ENCODE peak calls at places on chromosomes 4 and X, in ten cellular contexts. One of them, this sample, is unnamed.

GRCh38 chr4:15965325-15965724 is 2.4 kb upstream of the FGFBP2 start:
- DNase-seq in activated CD4-positive, alpha-beta T cell treated with anti-CD3 and anti-CD28 coated beads, Interleukin-2, amount 50 U/mL, for 24 hours: no peak
- DNase-seq in BJ: no peak
- DNase-seq in NCI-H69: no peak
- DNase-seq in stimulated activated CD8-positive, alpha-beta memory T cell treated with anti-CD3 and anti-CD28 coated beads, Interleukin-7, amount 100 ng/mL, for 24 hours: no peak
- DNase-seq in AML-193: no peak
- DNase-seq in SK-N-DZ: no peak
- DNase-seq in astrocyte of the spinal cord: no peak
- DNase-seq in aorta: no peak
- DNase-seq in activated T-helper 1 cell treated with anti-CD3 and anti-CD28 coated beads, Interleukin-12 subunit alpha, Interleukin-12 subunit beta, Interleukin-2, Interleukin-4 antibody, amounts not matched to agents 30 ng/mL and 10 ng/mL and 1 ng/mL, durations not matched to agents 14 hours and 24 hours and 36 hours: no peak
- DNase-seq in this sample: no peak

GRCh38 chr4:106914223-106914622 is 121.9 kb downstream of the DKK2 start:
- DNase-seq in activated CD4-positive, alpha-beta T cell treated with anti-CD3 and anti-CD28 coated beads, Interleukin-2, amount 50 U/mL, for 24 hours: no peak
- DNase-seq in BJ: no peak
- DNase-seq in NCI-H69: no peak
- DNase-seq in stimulated activated CD8-positive, alpha-beta memory T cell treated with anti-CD3 and anti-CD28 coated beads, Interleukin-7, amount 100 ng/mL, for 24 hours: no peak
- DNase-seq in AML-193: no peak
- DNase-seq in SK-N-DZ: no peak
- DNase-seq in astrocyte of the spinal cord: no peak
- DNase-seq in aorta: no peak
- DNase-seq in activated T-helper 1 cell treated with anti-CD3 and anti-CD28 coated beads, Interleukin-12 subunit alpha, Interleukin-12 subunit beta, Interleukin-2, Interleukin-4 antibody, amounts not matched to agents 30 ng/mL and 10 ng/mL and 1 ng/mL, durations not matched to agents 14 hours and 24 hours and 36 hours: no peak
- DNase-seq in this sample: no peak

GRCh38 chrX:133923113-133923512 is 62.3 kb downstream of the GPC3 start:
- DNase-seq in activated CD4-positive, alpha-beta T cell treated with anti-CD3 and anti-CD28 coated beads, Interleukin-2, amount 50 U/mL, for 24 hours: no peak
- DNase-seq in BJ: no peak
- DNase-seq in NCI-H69: no peak
- DNase-seq in stimulated activated CD8-positive, alpha-beta memory T cell treated with anti-CD3 and anti-CD28 coated beads, Interleukin-7, amount 100 ng/mL, for 24 hours: no peak
- DNase-seq in AML-193: no peak
- DNase-seq in SK-N-DZ: no peak
- DNase-seq in astrocyte of the spinal cord: no peak
- DNase-seq in aorta: no peak
- DNase-seq in activated T-helper 1 cell treated with anti-CD3 and anti-CD28 coated beads, Interleukin-12 subunit alpha, Interleukin-12 subunit beta, Interleukin-2, Interleukin-4 antibody, amounts not matched to agents 30 ng/mL and 10 ng/mL and 1 ng/mL, durations not matched to agents 14 hours and 24 hours and 36 hours: peak
- DNase-seq in this sample: no peak

GRCh38 chrX:48789366-48790220 is 3.2 kb downstream of the GATA1 start:
- DNase-seq in activated CD4-positive, alpha-beta T cell treated with anti-CD3 and anti-CD28 coated beads, Interleukin-2, amount 50 U/mL, for 24 hours: no peak
- DNase-seq in BJ: no peak
- DNase-seq in NCI-H69: no peak
- DNase-seq in stimulated activated CD8-positive, alpha-beta memory T cell treated with anti-CD3 and anti-CD28 coated beads, Interleukin-7, amount 100 ng/mL, for 24 hours: no peak
- DNase-seq in AML-193: no peak
- DNase-seq in SK-N-DZ: no peak
- DNase-seq in astrocyte of the spinal cord: no peak
- DNase-seq in aorta: no peak
- DNase-seq in activated T-helper 1 cell treated with anti-CD3 and anti-CD28 coated beads, Interleukin-12 subunit alpha, Interleukin-12 subunit beta, Interleukin-2, Interleukin-4 antibody, amounts not matched to agents 30 ng/mL and 10 ng/mL and 1 ng/mL, durations not matched to agents 14 hours and 24 hours and 36 hours: no peak
- DNase-seq in this sample: no peak

GRCh38 chrX:119887721-119888425 is 7.8 kb upstream of the AKAP14 start:
- DNase-seq in activated CD4-positive, alpha-beta T cell treated with anti-CD3 and anti-CD28 coated beads, Interleukin-2, amount 50 U/mL, for 24 hours: peak
- DNase-seq in BJ: no peak
- DNase-seq in NCI-H69: peak
- DNase-seq in stimulated activated CD8-positive, alpha-beta memory T cell treated with anti-CD3 and anti-CD28 coated beads, Interleukin-7, amount 100 ng/mL, for 24 hours: peak
- DNase-seq in AML-193: no peak
- DNase-seq in SK-N-DZ: peak
- DNase-seq in astrocyte of the spinal cord: peak
- DNase-seq in aorta: peak
- DNase-seq in activated T-helper 1 cell treated with anti-CD3 and anti-CD28 coated beads, Interleukin-12 subunit alpha, Interleukin-12 subunit beta, Interleukin-2, Interleukin-4 antibody, amounts not matched to agents 30 ng/mL and 10 ng/mL and 1 ng/mL, durations not matched to agents 14 hours and 24 hours and 36 hours: peak
- DNase-seq in this sample: no peak

GRCh38 chr4:38868055-38868965 is 704 bp downstream of the FAM114A1 start:
- DNase-seq in activated CD4-positive, alpha-beta T cell treated with anti-CD3 and anti-CD28 coated beads, Interleukin-2, amount 50 U/mL, for 24 hours: no peak
- DNase-seq in BJ: no peak
- DNase-seq in NCI-H69: no peak
- DNase-seq in stimulated activated CD8-positive, alpha-beta memory T cell treated with anti-CD3 and anti-CD28 coated beads, Interleukin-7, amount 100 ng/mL, for 24 hours: no peak
- DNase-seq in AML-193: no peak
- DNase-seq in SK-N-DZ: peak
- DNase-seq in astrocyte of the spinal cord: no peak
- DNase-seq in aorta: peak
- DNase-seq in activated T-helper 1 cell treated with anti-CD3 and anti-CD28 coated beads, Interleukin-12 subunit alpha, Interleukin-12 subunit beta, Interleukin-2, Interleukin-4 antibody, amounts not matched to agents 30 ng/mL and 10 ng/mL and 1 ng/mL, durations not matched to agents 14 hours and 24 hours and 36 hours: no peak
- DNase-seq in this sample: peak

GRCh38 chrX:115906276-115906675 is 264.3 kb upstream of the AGTR2 start:
- DNase-seq in activated CD4-positive, alpha-beta T cell treated with anti-CD3 and anti-CD28 coated beads, Interleukin-2, amount 50 U/mL, for 24 hours: no peak
- DNase-seq in BJ: no peak
- DNase-seq in NCI-H69: no peak
- DNase-seq in stimulated activated CD8-positive, alpha-beta memory T cell treated with anti-CD3 and anti-CD28 coated beads, Interleukin-7, amount 100 ng/mL, for 24 hours: no peak
- DNase-seq in AML-193: no peak
- DNase-seq in SK-N-DZ: no peak
- DNase-seq in astrocyte of the spinal cord: no peak
- DNase-seq in aorta: no peak
- DNase-seq in activated T-helper 1 cell treated with anti-CD3 and anti-CD28 coated beads, Interleukin-12 subunit alpha, Interleukin-12 subunit beta, Interleukin-2, Interleukin-4 antibody, amounts not matched to agents 30 ng/mL and 10 ng/mL and 1 ng/mL, durations not matched to agents 14 hours and 24 hours and 36 hours: no peak
- DNase-seq in this sample: no peak

GRCh38 chrX:131279197-131279596 is 9.9 kb downstream of the IGSF1 start:
- DNase-seq in activated CD4-positive, alpha-beta T cell treated with anti-CD3 and anti-CD28 coated beads, Interleukin-2, amount 50 U/mL, for 24 hours: no peak
- DNase-seq in BJ: no peak
- DNase-seq in NCI-H69: no peak
- DNase-seq in stimulated activated CD8-positive, alpha-beta memory T cell treated with anti-CD3 and anti-CD28 coated beads, Interleukin-7, amount 100 ng/mL, for 24 hours: no peak
- DNase-seq in AML-193: no peak
- DNase-seq in SK-N-DZ: no peak
- DNase-seq in astrocyte of the spinal cord: no peak
- DNase-seq in aorta: no peak
- DNase-seq in activated T-helper 1 cell treated with anti-CD3 and anti-CD28 coated beads, Interleukin-12 subunit alpha, Interleukin-12 subunit beta, Interleukin-2, Interleukin-4 antibody, amounts not matched to agents 30 ng/mL and 10 ng/mL and 1 ng/mL, durations not matched to agents 14 hours and 24 hours and 36 hours: no peak
- DNase-seq in this sample: no peak

GRCh38 chr4:40684404-40684803 is 54.7 kb upstream of the RBM47 start:
- DNase-seq in activated CD4-positive, alpha-beta T cell treated with anti-CD3 and anti-CD28 coated beads, Interleukin-2, amount 50 U/mL, for 24 hours: no peak
- DNase-seq in BJ: no peak
- DNase-seq in NCI-H69: no peak
- DNase-seq in stimulated activated CD8-positive, alpha-beta memory T cell treated with anti-CD3 and anti-CD28 coated beads, Interleukin-7, amount 100 ng/mL, for 24 hours: no peak
- DNase-seq in AML-193: no peak
- DNase-seq in SK-N-DZ: no peak
- DNase-seq in astrocyte of the spinal cord: no peak
- DNase-seq in aorta: no peak
- DNase-seq in activated T-helper 1 cell treated with anti-CD3 and anti-CD28 coated beads, Interleukin-12 subunit alpha, Interleukin-12 subunit beta, Interleukin-2, Interleukin-4 antibody, amounts not matched to agents 30 ng/mL and 10 ng/mL and 1 ng/mL, durations not matched to agents 14 hours and 24 hours and 36 hours: no peak
- DNase-seq in this sample: peak

GRCh38 chrX:70087857-70088256 is 25.6 kb downstream of the OTUD6A start:
- DNase-seq in activated CD4-positive, alpha-beta T cell treated with anti-CD3 and anti-CD28 coated beads, Interleukin-2, amount 50 U/mL, for 24 hours: no peak
- DNase-seq in BJ: no peak
- DNase-seq in NCI-H69: peak
- DNase-seq in stimulated activated CD8-positive, alpha-beta memory T cell treated with anti-CD3 and anti-CD28 coated beads, Interleukin-7, amount 100 ng/mL, for 24 hours: no peak
- DNase-seq in AML-193: no peak
- DNase-seq in SK-N-DZ: no peak
- DNase-seq in astrocyte of the spinal cord: no peak
- DNase-seq in aorta: no peak
- DNase-seq in activated T-helper 1 cell treated with anti-CD3 and anti-CD28 coated beads, Interleukin-12 subunit alpha, Interleukin-12 subunit beta, Interleukin-2, Interleukin-4 antibody, amounts not matched to agents 30 ng/mL and 10 ng/mL and 1 ng/mL, durations not matched to agents 14 hours and 24 hours and 36 hours: no peak
- DNase-seq in this sample: no peak

GRCh38 chr4:184884863-184885262 is 59.1 kb upstream of the ACSL1 start:
- DNase-seq in activated CD4-positive, alpha-beta T cell treated with anti-CD3 and anti-CD28 coated beads, Interleukin-2, amount 50 U/mL, for 24 hours: no peak
- DNase-seq in BJ: no peak
- DNase-seq in NCI-H69: no peak
- DNase-seq in stimulated activated CD8-positive, alpha-beta memory T cell treated with anti-CD3 and anti-CD28 coated beads, Interleukin-7, amount 100 ng/mL, for 24 hours: no peak
- DNase-seq in AML-193: no peak
- DNase-seq in SK-N-DZ: no peak
- DNase-seq in astrocyte of the spinal cord: no peak
- DNase-seq in aorta: no peak
- DNase-seq in activated T-helper 1 cell treated with anti-CD3 and anti-CD28 coated beads, Interleukin-12 subunit alpha, Interleukin-12 subunit beta, Interleukin-2, Interleukin-4 antibody, amounts not matched to agents 30 ng/mL and 10 ng/mL and 1 ng/mL, durations not matched to agents 14 hours and 24 hours and 36 hours: no peak
- DNase-seq in this sample: no peak

GRCh38 chrX:68375803-68376202 is 57.5 kb downstream of the OPHN1 start:
- DNase-seq in activated CD4-positive, alpha-beta T cell treated with anti-CD3 and anti-CD28 coated beads, Interleukin-2, amount 50 U/mL, for 24 hours: no peak
- DNase-seq in BJ: no peak
- DNase-seq in NCI-H69: no peak
- DNase-seq in stimulated activated CD8-positive, alpha-beta memory T cell treated with anti-CD3 and anti-CD28 coated beads, Interleukin-7, amount 100 ng/mL, for 24 hours: no peak
- DNase-seq in AML-193: no peak
- DNase-seq in SK-N-DZ: no peak
- DNase-seq in astrocyte of the spinal cord: no peak
- DNase-seq in aorta: no peak
- DNase-seq in activated T-helper 1 cell treated with anti-CD3 and anti-CD28 coated beads, Interleukin-12 subunit alpha, Interleukin-12 subunit beta, Interleukin-2, Interleukin-4 antibody, amounts not matched to agents 30 ng/mL and 10 ng/mL and 1 ng/mL, durations not matched to agents 14 hours and 24 hours and 36 hours: no peak
- DNase-seq in this sample: no peak

GRCh38 chrX:13495232-13495631 is 74.2 kb upstream of the EGFL6 start:
- DNase-seq in activated CD4-positive, alpha-beta T cell treated with anti-CD3 and anti-CD28 coated beads, Interleukin-2, amount 50 U/mL, for 24 hours: no peak
- DNase-seq in BJ: no peak
- DNase-seq in NCI-H69: peak
- DNase-seq in stimulated activated CD8-positive, alpha-beta memory T cell treated with anti-CD3 and anti-CD28 coated beads, Interleukin-7, amount 100 ng/mL, for 24 hours: no peak
- DNase-seq in AML-193: no peak
- DNase-seq in SK-N-DZ: no peak
- DNase-seq in astrocyte of the spinal cord: no peak
- DNase-seq in aorta: no peak
- DNase-seq in activated T-helper 1 cell treated with anti-CD3 and anti-CD28 coated beads, Interleukin-12 subunit alpha, Interleukin-12 subunit beta, Interleukin-2, Interleukin-4 antibody, amounts not matched to agents 30 ng/mL and 10 ng/mL and 1 ng/mL, durations not matched to agents 14 hours and 24 hours and 36 hours: no peak
- DNase-seq in this sample: no peak

GRCh38 chr4:80035336-80035735 is 37.7 kb downstream of the ANTXR2 start:
- DNase-seq in activated CD4-positive, alpha-beta T cell treated with anti-CD3 and anti-CD28 coated beads, Interleukin-2, amount 50 U/mL, for 24 hours: no peak
- DNase-seq in BJ: no peak
- DNase-seq in NCI-H69: peak
- DNase-seq in stimulated activated CD8-positive, alpha-beta memory T cell treated with anti-CD3 and anti-CD28 coated beads, Interleukin-7, amount 100 ng/mL, for 24 hours: no peak
- DNase-seq in AML-193: peak
- DNase-seq in SK-N-DZ: no peak
- DNase-seq in astrocyte of the spinal cord: no peak
- DNase-seq in aorta: no peak
- DNase-seq in activated T-helper 1 cell treated with anti-CD3 and anti-CD28 coated beads, Interleukin-12 subunit alpha, Interleukin-12 subunit beta, Interleukin-2, Interleukin-4 antibody, amounts not matched to agents 30 ng/mL and 10 ng/mL and 1 ng/mL, durations not matched to agents 14 hours and 24 hours and 36 hours: no peak
- DNase-seq in this sample: no peak

GRCh38 chr4:1360423-1361283 is 13.6 kb downstream of the UVSSA start:
- DNase-seq in activated CD4-positive, alpha-beta T cell treated with anti-CD3 and anti-CD28 coated beads, Interleukin-2, amount 50 U/mL, for 24 hours: no peak
- DNase-seq in BJ: no peak
- DNase-seq in NCI-H69: no peak
- DNase-seq in stimulated activated CD8-positive, alpha-beta memory T cell treated with anti-CD3 and anti-CD28 coated beads, Interleukin-7, amount 100 ng/mL, for 24 hours: no peak
- DNase-seq in AML-193: no peak
- DNase-seq in SK-N-DZ: no peak
- DNase-seq in astrocyte of the spinal cord: peak
- DNase-seq in aorta: no peak
- DNase-seq in activated T-helper 1 cell treated with anti-CD3 and anti-CD28 coated beads, Interleukin-12 subunit alpha, Interleukin-12 subunit beta, Interleukin-2, Interleukin-4 antibody, amounts not matched to agents 30 ng/mL and 10 ng/mL and 1 ng/mL, durations not matched to agents 14 hours and 24 hours and 36 hours: no peak
- DNase-seq in this sample: no peak

GRCh38 chr4:7337196-7338058 is 97.3 kb downstream of the PSAPL1 start:
- DNase-seq in activated CD4-positive, alpha-beta T cell treated with anti-CD3 and anti-CD28 coated beads, Interleukin-2, amount 50 U/mL, for 24 hours: no peak
- DNase-seq in BJ: no peak
- DNase-seq in NCI-H69: no peak
- DNase-seq in stimulated activated CD8-positive, alpha-beta memory T cell treated with anti-CD3 and anti-CD28 coated beads, Interleukin-7, amount 100 ng/mL, for 24 hours: no peak
- DNase-seq in AML-193: no peak
- DNase-seq in SK-N-DZ: no peak
- DNase-seq in astrocyte of the spinal cord: no peak
- DNase-seq in aorta: no peak
- DNase-seq in activated T-helper 1 cell treated with anti-CD3 and anti-CD28 coated beads, Interleukin-12 subunit alpha, Interleukin-12 subunit beta, Interleukin-2, Interleukin-4 antibody, amounts not matched to agents 30 ng/mL and 10 ng/mL and 1 ng/mL, durations not matched to agents 14 hours and 24 hours and 36 hours: no peak
- DNase-seq in this sample: no peak

GRCh38 chrX:107542500-107542899 is 85.8 kb upstream of the PRPS1 start:
- DNase-seq in activated CD4-positive, alpha-beta T cell treated with anti-CD3 and anti-CD28 coated beads, Interleukin-2, amount 50 U/mL, for 24 hours: no peak
- DNase-seq in BJ: no peak
- DNase-seq in NCI-H69: peak
- DNase-seq in stimulated activated CD8-positive, alpha-beta memory T cell treated with anti-CD3 and anti-CD28 coated beads, Interleukin-7, amount 100 ng/mL, for 24 hours: no peak
- DNase-seq in AML-193: no peak
- DNase-seq in SK-N-DZ: peak
- DNase-seq in astrocyte of the spinal cord: peak
- DNase-seq in aorta: no peak
- DNase-seq in activated T-helper 1 cell treated with anti-CD3 and anti-CD28 coated beads, Interleukin-12 subunit alpha, Interleukin-12 subunit beta, Interleukin-2, Interleukin-4 antibody, amounts not matched to agents 30 ng/mL and 10 ng/mL and 1 ng/mL, durations not matched to agents 14 hours and 24 hours and 36 hours: no peak
- DNase-seq in this sample: no peak

GRCh38 chr4:158209825-158210807 is at the start of gene TMEM144:
- DNase-seq in activated CD4-positive, alpha-beta T cell treated with anti-CD3 and anti-CD28 coated beads, Interleukin-2, amount 50 U/mL, for 24 hours: peak
- DNase-seq in BJ: peak
- DNase-seq in NCI-H69: peak
- DNase-seq in stimulated activated CD8-positive, alpha-beta memory T cell treated with anti-CD3 and anti-CD28 coated beads, Interleukin-7, amount 100 ng/mL, for 24 hours: peak
- DNase-seq in AML-193: peak
- DNase-seq in SK-N-DZ: peak
- DNase-seq in astrocyte of the spinal cord: peak
- DNase-seq in aorta: peak
- DNase-seq in activated T-helper 1 cell treated with anti-CD3 and anti-CD28 coated beads, Interleukin-12 subunit alpha, Interleukin-12 subunit beta, Interleukin-2, Interleukin-4 antibody, amounts not matched to agents 30 ng/mL and 10 ng/mL and 1 ng/mL, durations not matched to agents 14 hours and 24 hours and 36 hours: peak
- DNase-seq in this sample: peak

GRCh38 chr4:146175541-146176453 is at the start of gene LSM6:
- DNase-seq in activated CD4-positive, alpha-beta T cell treated with anti-CD3 and anti-CD28 coated beads, Interleukin-2, amount 50 U/mL, for 24 hours: peak
- DNase-seq in BJ: no peak
- DNase-seq in NCI-H69: peak
- DNase-seq in stimulated activated CD8-positive, alpha-beta memory T cell treated with anti-CD3 and anti-CD28 coated beads, Interleukin-7, amount 100 ng/mL, for 24 hours: peak
- DNase-seq in AML-193: peak
- DNase-seq in SK-N-DZ: peak
- DNase-seq in astrocyte of the spinal cord: peak
- DNase-seq in aorta: peak
- DNase-seq in activated T-helper 1 cell treated with anti-CD3 and anti-CD28 coated beads, Interleukin-12 subunit alpha, Interleukin-12 subunit beta, Interleukin-2, Interleukin-4 antibody, amounts not matched to agents 30 ng/mL and 10 ng/mL and 1 ng/mL, durations not matched to agents 14 hours and 24 hours and 36 hours: peak
- DNase-seq in this sample: peak

This sample was measured in lower leg skin.